ENCODE peak calls at places on chromosomes 12 and 14, in eight cellular contexts. One of them, this sample, is unnamed.

GRCh38 chr12:102765736-102766135 is 151.3 kb downstream of the PAH start:
- DNase-seq in adipocyte: no peak
- DNase-seq in vagina: no peak
- DNase-seq in mucosa of descending colon: no peak
- DNase-seq in mammary epithelial cell: no peak
- DNase-seq in CD8-positive, alpha-beta T cell: no peak
- DNase-seq in naive thymus-derived CD4-positive, alpha-beta T cell: no peak
- DNase-seq in aorta: no peak
- DNase-seq in this sample: peak; percentile 72

GRCh38 chr12:103632554-103633216 is 45.6 kb downstream of the STAB2 start:
- DNase-seq in adipocyte: peak; percentile 10
- DNase-seq in vagina: no peak
- DNase-seq in mucosa of descending colon: peak; percentile 71
- DNase-seq in mammary epithelial cell: peak; percentile 70
- DNase-seq in CD8-positive, alpha-beta T cell: no peak
- DNase-seq in naive thymus-derived CD4-positive, alpha-beta T cell: peak; percentile 12
- DNase-seq in aorta: no peak
- DNase-seq in this sample: peak; percentile 45

GRCh38 chr14:104964546-104964945 is 13.6 kb downstream of the AHNAK2 start:
- DNase-seq in adipocyte: no peak
- DNase-seq in vagina: no peak
- DNase-seq in mucosa of descending colon: no peak
- DNase-seq in mammary epithelial cell: no peak
- DNase-seq in CD8-positive, alpha-beta T cell: no peak
- DNase-seq in naive thymus-derived CD4-positive, alpha-beta T cell: no peak
- DNase-seq in aorta: no peak
- DNase-seq in this sample: no peak

GRCh38 chr14:23302290-23303225 is at the start of gene PPP1R3E:
- DNase-seq in adipocyte: peak; percentile 83
- DNase-seq in vagina: no peak
- DNase-seq in mucosa of descending colon: peak; percentile 85
- DNase-seq in mammary epithelial cell: peak; percentile 64
- DNase-seq in CD8-positive, alpha-beta T cell: peak; percentile 90
- DNase-seq in naive thymus-derived CD4-positive, alpha-beta T cell: peak; percentile 89
- DNase-seq in aorta: peak; percentile 90
- DNase-seq in this sample: peak; percentile 63

GRCh38 chr12:58313091-58313855 is 371.9 kb downstream of the ATP23 start:
- DNase-seq in adipocyte: peak; percentile 70
- DNase-seq in vagina: no peak
- DNase-seq in mucosa of descending colon: no peak
- DNase-seq in mammary epithelial cell: peak; percentile 35
- DNase-seq in CD8-positive, alpha-beta T cell: no peak
- DNase-seq in naive thymus-derived CD4-positive, alpha-beta T cell: no peak
- DNase-seq in aorta: no peak
- DNase-seq in this sample: peak; percentile 7

GRCh38 chr14:75293920-75294648 is 15.5 kb downstream of the FOS start:
- DNase-seq in adipocyte: peak; percentile 99
- DNase-seq in vagina: no peak
- DNase-seq in mucosa of descending colon: peak; percentile 98
- DNase-seq in mammary epithelial cell: peak; percentile 95
- DNase-seq in CD8-positive, alpha-beta T cell: peak; percentile 97
- DNase-seq in naive thymus-derived CD4-positive, alpha-beta T cell: peak; percentile 96
- DNase-seq in aorta: peak; percentile 98
- DNase-seq in this sample: peak; percentile 91

GRCh38 chr12:88923631-88924030 is 343.4 kb upstream of the KITLG start:
- DNase-seq in adipocyte: no peak
- DNase-seq in vagina: no peak
- DNase-seq in mucosa of descending colon: no peak
- DNase-seq in mammary epithelial cell: no peak
- DNase-seq in CD8-positive, alpha-beta T cell: no peak
- DNase-seq in naive thymus-derived CD4-positive, alpha-beta T cell: no peak
- DNase-seq in aorta: no peak
- DNase-seq in this sample: no peak

GRCh38 chr14:76929927-76930326 is 98.6 kb downstream of the IRF2BPL start:
- DNase-seq in adipocyte: no peak
- DNase-seq in vagina: no peak
- DNase-seq in mucosa of descending colon: no peak
- DNase-seq in mammary epithelial cell: peak; percentile 59
- DNase-seq in CD8-positive, alpha-beta T cell: peak; percentile 74
- DNase-seq in naive thymus-derived CD4-positive, alpha-beta T cell: peak; percentile 84
- DNase-seq in aorta: no peak
- DNase-seq in this sample: no peak

GRCh38 chr12:34338751-34339150 is 316.5 kb downstream of the ALG10 start:
- DNase-seq in adipocyte: no peak
- DNase-seq in vagina: no peak
- DNase-seq in mucosa of descending colon: no peak
- DNase-seq in mammary epithelial cell: no peak
- DNase-seq in CD8-positive, alpha-beta T cell: no peak
- DNase-seq in naive thymus-derived CD4-positive, alpha-beta T cell: no peak
- DNase-seq in aorta: no peak
- DNase-seq in this sample: no peak

GRCh38 chr12:118746176-118746575 is 235.2 kb upstream of the SRRM4 start:
- DNase-seq in adipocyte: no peak
- DNase-seq in vagina: no peak
- DNase-seq in mucosa of descending colon: no peak
- DNase-seq in mammary epithelial cell: no peak
- DNase-seq in CD8-positive, alpha-beta T cell: no peak
- DNase-seq in naive thymus-derived CD4-positive, alpha-beta T cell: no peak
- DNase-seq in aorta: no peak
- DNase-seq in this sample: no peak

DNA sequence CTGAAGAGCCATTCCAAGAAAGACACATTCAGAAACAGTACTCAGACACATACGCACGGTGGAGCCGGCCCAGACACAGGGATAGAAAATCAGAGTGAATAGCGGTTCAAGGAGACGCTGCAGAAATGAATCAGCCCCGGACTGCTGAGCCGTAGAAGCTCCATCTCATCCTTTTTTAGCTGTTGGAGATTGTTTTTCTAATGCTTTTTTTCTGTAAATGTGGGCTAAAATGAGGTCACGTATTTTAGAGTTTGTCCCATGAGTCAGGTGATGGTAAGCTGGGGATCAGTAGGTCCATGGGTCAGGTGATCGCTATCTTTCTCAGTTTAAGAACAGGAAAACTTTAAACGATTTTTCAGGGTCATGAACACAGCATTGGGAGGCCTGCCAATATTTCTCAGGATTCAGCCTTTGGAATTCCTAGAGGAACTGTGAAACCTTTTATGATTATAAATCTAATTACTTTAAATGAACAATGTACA is 202.4 kb downstream of the ITPR2 start:
- DNase-seq in adipocyte: peak; percentile 85
- DNase-seq in vagina: no peak
- DNase-seq in mucosa of descending colon: no peak
- DNase-seq in mammary epithelial cell: no peak
- DNase-seq in CD8-positive, alpha-beta T cell: no peak
- DNase-seq in naive thymus-derived CD4-positive, alpha-beta T cell: no peak
- DNase-seq in aorta: no peak
- DNase-seq in this sample: peak; percentile 9
- H3K4me3 ChIP-seq in adipocyte: no peak overlapping the region
- H3K4me3 ChIP-seq in vagina: no peak overlapping the region
- H3K4me3 ChIP-seq in mucosa of descending colon: no peak overlapping the region
- H3K4me3 ChIP-seq in mammary epithelial cell: no peak overlapping the region
- H3K4me3 ChIP-seq in CD8-positive, alpha-beta T cell: no peak overlapping the region
- H3K4me3 ChIP-seq in naive thymus-derived CD4-positive, alpha-beta T cell: no peak overlapping the region
- H3K4me3 ChIP-seq in aorta: peak overlapping the region; percentile 48
- H3K4me3 ChIP-seq in this sample: no peak overlapping the region

GRCh38 chr14:68968721-68969120 is 10.4 kb downstream of the ACTN1 start:
- DNase-seq in adipocyte: no peak
- DNase-seq in vagina: no peak
- DNase-seq in mucosa of descending colon: no peak
- DNase-seq in mammary epithelial cell: no peak
- DNase-seq in CD8-positive, alpha-beta T cell: no peak
- DNase-seq in naive thymus-derived CD4-positive, alpha-beta T cell: no peak
- DNase-seq in aorta: peak; percentile 62
- DNase-seq in this sample: no peak

GRCh38 chr14:68966872-68967301 is 12.2 kb downstream of the ACTN1 start:
- DNase-seq in adipocyte: no peak
- DNase-seq in vagina: no peak
- DNase-seq in mucosa of descending colon: no peak
- DNase-seq in mammary epithelial cell: no peak
- DNase-seq in CD8-positive, alpha-beta T cell: no peak
- DNase-seq in naive thymus-derived CD4-positive, alpha-beta T cell: no peak
- DNase-seq in aorta: peak; percentile 73
- DNase-seq in this sample: no peak

GRCh38 chr14:68968051-68968450 is 11.1 kb downstream of the ACTN1 start:
- DNase-seq in adipocyte: no peak
- DNase-seq in vagina: no peak
- DNase-seq in mucosa of descending colon: no peak
- DNase-seq in mammary epithelial cell: no peak
- DNase-seq in CD8-positive, alpha-beta T cell: peak; percentile 86
- DNase-seq in naive thymus-derived CD4-positive, alpha-beta T cell: peak; percentile 93
- DNase-seq in aorta: peak; percentile 48
- DNase-seq in this sample: no peak

GRCh38 chr14:68969278-68969677 is 9.8 kb downstream of the ACTN1 start:
- DNase-seq in adipocyte: no peak
- DNase-seq in vagina: no peak
- DNase-seq in mucosa of descending colon: no peak
- DNase-seq in mammary epithelial cell: no peak
- DNase-seq in CD8-positive, alpha-beta T cell: no peak
- DNase-seq in naive thymus-derived CD4-positive, alpha-beta T cell: no peak
- DNase-seq in aorta: peak; percentile 60
- DNase-seq in this sample: no peak

GRCh38 chr14:68967459-68967940 is 11.6 kb downstream of the ACTN1 start:
- DNase-seq in adipocyte: no peak
- DNase-seq in vagina: no peak
- DNase-seq in mucosa of descending colon: no peak
- DNase-seq in mammary epithelial cell: no peak
- DNase-seq in CD8-positive, alpha-beta T cell: no peak
- DNase-seq in naive thymus-derived CD4-positive, alpha-beta T cell: no peak
- DNase-seq in aorta: peak; percentile 34
- DNase-seq in this sample: no peak
- H3K36me3 ChIP-seq in adipocyte: peaks cover 29% of the 10 kb centered on the region
- H3K36me3 ChIP-seq in vagina: no peaks in the 10 kb centered on the region
- H3K36me3 ChIP-seq in mucosa of descending colon: no peaks in the 10 kb centered on the region
- H3K36me3 ChIP-seq in mammary epithelial cell: peaks cover 30% of the 10 kb centered on the region
- H3K36me3 ChIP-seq in CD8-positive, alpha-beta T cell: no peaks in the 10 kb centered on the region
- H3K36me3 ChIP-seq in naive thymus-derived CD4-positive, alpha-beta T cell: no peaks in the 10 kb centered on the region
- H3K36me3 ChIP-seq in aorta: no peaks in the 10 kb centered on the region
- H3K36me3 ChIP-seq in this sample: peaks cover 25% of the 10 kb centered on the region

GRCh38 chr12:132623072-132623869 is 4.7 kb downstream of the P2RX2 start:
- DNase-seq in adipocyte: no peak
- DNase-seq in vagina: no peak
- DNase-seq in mucosa of descending colon: no peak
- DNase-seq in mammary epithelial cell: no peak
- DNase-seq in CD8-positive, alpha-beta T cell: no peak
- DNase-seq in naive thymus-derived CD4-positive, alpha-beta T cell: no peak
- DNase-seq in aorta: no peak
- DNase-seq in this sample: no peak

GRCh38 chr12:132622437-132623071 is 4.0 kb downstream of the P2RX2 start:
- DNase-seq in adipocyte: peak; percentile 70
- DNase-seq in vagina: no peak
- DNase-seq in mucosa of descending colon: no peak
- DNase-seq in mammary epithelial cell: no peak
- DNase-seq in CD8-positive, alpha-beta T cell: no peak
- DNase-seq in naive thymus-derived CD4-positive, alpha-beta T cell: no peak
- DNase-seq in aorta: no peak
- DNase-seq in this sample: peak; percentile 79

GRCh38 chr12:132620113-132620892 is 1.7 kb downstream of the P2RX2 start:
- DNase-seq in adipocyte: no peak
- DNase-seq in vagina: no peak
- DNase-seq in mucosa of descending colon: peak; percentile 18
- DNase-seq in mammary epithelial cell: no peak
- DNase-seq in CD8-positive, alpha-beta T cell: no peak
- DNase-seq in naive thymus-derived CD4-positive, alpha-beta T cell: no peak
- DNase-seq in aorta: no peak
- DNase-seq in this sample: no peak

GRCh38 chr12:132620893-132621656 is 2.5 kb downstream of the P2RX2 start:
- DNase-seq in adipocyte: no peak
- DNase-seq in vagina: no peak
- DNase-seq in mucosa of descending colon: no peak
- DNase-seq in mammary epithelial cell: no peak
- DNase-seq in CD8-positive, alpha-beta T cell: no peak
- DNase-seq in naive thymus-derived CD4-positive, alpha-beta T cell: no peak
- DNase-seq in aorta: no peak
- DNase-seq in this sample: no peak

DNA sequence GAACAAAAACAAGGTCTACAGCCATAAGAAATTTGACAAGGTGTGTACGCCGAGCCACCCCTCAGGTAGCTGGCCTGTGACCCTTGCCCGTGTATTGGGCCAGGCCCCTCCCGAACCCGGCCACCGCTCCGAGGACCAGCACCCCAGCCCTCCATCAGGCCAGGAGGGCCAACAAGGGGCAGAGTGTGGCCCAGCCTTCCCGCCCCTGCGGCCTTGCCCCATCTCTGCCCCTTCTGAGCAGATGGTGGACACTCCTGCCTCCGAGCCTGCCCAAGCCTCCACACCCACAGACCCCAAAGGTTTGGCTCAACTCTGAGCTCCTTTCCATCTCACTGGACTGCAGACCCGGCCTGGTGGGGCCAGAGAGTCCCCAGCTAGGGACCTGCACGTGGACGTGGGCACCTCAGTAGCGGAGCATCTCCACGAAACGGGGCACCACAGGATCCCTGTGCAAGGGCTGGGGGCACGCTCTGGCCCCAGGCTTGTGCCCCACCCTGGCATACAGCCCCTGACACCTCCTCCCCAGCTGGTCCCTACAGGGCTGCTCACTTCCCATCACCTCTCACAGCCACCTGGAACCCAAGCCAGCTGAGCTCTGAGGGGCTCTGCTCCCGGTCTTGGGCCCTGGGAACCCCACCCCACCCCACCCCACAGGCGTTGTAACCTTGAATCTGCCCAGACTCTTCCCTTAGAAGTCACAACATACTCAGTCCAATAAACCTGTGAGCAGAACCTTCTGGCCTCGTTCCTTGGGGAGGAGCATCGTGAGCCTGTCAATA is 3.3 kb downstream of the P2RX2 start:
- DNase-seq in adipocyte: no peak
- DNase-seq in vagina: no peak
- DNase-seq in mucosa of descending colon: no peak
- DNase-seq in mammary epithelial cell: no peak
- DNase-seq in CD8-positive, alpha-beta T cell: no peak
- DNase-seq in naive thymus-derived CD4-positive, alpha-beta T cell: no peak
- DNase-seq in aorta: no peak
- DNase-seq in this sample: no peak
- H3K4me3 ChIP-seq in adipocyte: no peak overlapping the region
- H3K4me3 ChIP-seq in vagina: no peak overlapping the region
- H3K4me3 ChIP-seq in mucosa of descending colon: no peak overlapping the region
- H3K4me3 ChIP-seq in mammary epithelial cell: no peak overlapping the region
- H3K4me3 ChIP-seq in CD8-positive, alpha-beta T cell: no peak overlapping the region
- H3K4me3 ChIP-seq in naive thymus-derived CD4-positive, alpha-beta T cell: no peak overlapping the region
- H3K4me3 ChIP-seq in aorta: no peak overlapping the region
- H3K4me3 ChIP-seq in this sample: no peak overlapping the region

GRCh38 chr12:101299931-101300330 is 20.0 kb downstream of the UTP20 start:
- DNase-seq in adipocyte: no peak
- DNase-seq in vagina: no peak
- DNase-seq in mucosa of descending colon: no peak
- DNase-seq in mammary epithelial cell: peak; percentile 37
- DNase-seq in CD8-positive, alpha-beta T cell: no peak
- DNase-seq in naive thymus-derived CD4-positive, alpha-beta T cell: no peak
- DNase-seq in aorta: no peak
- DNase-seq in this sample: no peak
- H3K36me3 ChIP-seq in adipocyte: peaks cover 72% of the 10 kb centered on the region
- H3K36me3 ChIP-seq in vagina: peaks cover 52% of the 10 kb centered on the region
- H3K36me3 ChIP-seq in mucosa of descending colon: no peaks in the 10 kb centered on the region
- H3K36me3 ChIP-seq in mammary epithelial cell: peaks cover 21% of the 10 kb centered on the region
- H3K36me3 ChIP-seq in CD8-positive, alpha-beta T cell: peaks cover 38% of the 10 kb centered on the region
- H3K36me3 ChIP-seq in naive thymus-derived CD4-positive, alpha-beta T cell: peaks cover 10% of the 10 kb centered on the region
- H3K36me3 ChIP-seq in aorta: peaks cover 12% of the 10 kb centered on the region
- H3K36me3 ChIP-seq in this sample: peaks cover 49% of the 10 kb centered on the region

GRCh38 chr12:51809193-51809592 is 39.3 kb downstream of the FIGNL2 start:
- DNase-seq in adipocyte: no peak
- DNase-seq in vagina: no peak
- DNase-seq in mucosa of descending colon: no peak
- DNase-seq in mammary epithelial cell: no peak
- DNase-seq in CD8-positive, alpha-beta T cell: no peak
- DNase-seq in naive thymus-derived CD4-positive, alpha-beta T cell: no peak
- DNase-seq in aorta: no peak
- DNase-seq in this sample: no peak
- H3K4me3 ChIP-seq in adipocyte: no peak overlapping the region
- H3K4me3 ChIP-seq in vagina: no peak overlapping the region
- H3K4me3 ChIP-seq in mucosa of descending colon: no peak overlapping the region
- H3K4me3 ChIP-seq in mammary epithelial cell: no peak overlapping the region
- H3K4me3 ChIP-seq in CD8-positive, alpha-beta T cell: no peak overlapping the region
- H3K4me3 ChIP-seq in naive thymus-derived CD4-positive, alpha-beta T cell: no peak overlapping the region
- H3K4me3 ChIP-seq in aorta: no peak overlapping the region
- H3K4me3 ChIP-seq in this sample: no peak overlapping the region

This sample was measured in MG63.